ENCODE peak calls at places on chromosomes 16 and 17, in eight cellular contexts. Q is CD8-positive, alpha-beta T cell; U is heart right ventricle; A is psoas muscle; C is CD8-positive, alpha-beta memory T cell; Y is PC-9; T is PC-3; Z is body of pancreas. L is an unnamed sample. For H3K4me1, the result is how much of the 10 kb centered on the place peaks cover.

GRCh38 chr16:87828071-87828971 is 41.0 kb downstream of the SLC7A5 start:
- DNase-seq in Z (peak), C (no peak), A (no peak), Y (no peak), U (no peak), Q (no peak), T (no peak), L (no peak)

GRCh38 chr17:73068322-73069153 is 23.9 kb downstream of the SLC39A11 start:
- DNase-seq in Y (peak), C (no peak), A (no peak), Q (no peak), Z (peak), T (peak), U (no peak), L (no peak)

GRCh38 chr17:879546-879945 is 97.4 kb downstream of the MRM3 start:
- DNase-seq in Z (peak), Q (peak), U (peak), C (peak), Y (peak), A (peak), T (peak), L (peak)

GRCh38 chr17:19508327-19508867 is 25.3 kb upstream of the SLC47A1 start:
- DNase-seq in T (no peak), Y (no peak), U (peak), A (peak), C (peak), Q (peak), Z (peak), L (no peak)

GRCh38 chr17:76139801-76140660 is 1.0 kb downstream of the FOXJ1 start:
- DNase-seq in Q (peak), C (no peak), A (peak), Z (peak), U (no peak), T (no peak), Y (no peak), L (peak)

GRCh38 chr17:40707720-40708119 is 4.2 kb upstream of the KRT24 start:
- DNase-seq in C (no peak), U (peak), A (peak), Y (peak), Z (peak), T (peak), Q (no peak), L (no peak)

GRCh38 chr17:60713619-60714018 is 36.0 kb downstream of the BCAS3 start:
- DNase-seq in Z (no peak), Q (no peak), T (no peak), Y (no peak), C (no peak), U (no peak), A (no peak), L (no peak)

GRCh38 chr16:71883193-71883848 is 661 bp downstream of the ZNF821 start:
- DNase-seq in A (peak), Z (peak), C (peak), Y (peak), U (no peak), T (peak), Q (peak), L (peak)

GRCh38 chr16:82843606-82844271 is 217.0 kb downstream of the CDH13 start:
- DNase-seq in A (no peak), T (no peak), Y (no peak), Q (no peak), C (no peak), Z (no peak), U (no peak), L (no peak)

GRCh38 chr16:85752511-85753420 is 1.9 kb upstream of the C16orf74 start:
- DNase-seq in T (peak), C (no peak), Q (no peak), Z (peak), U (peak), A (no peak), Y (no peak), L (peak)

GRCh38 chr16:89749637-89750036 is 28.3 kb downstream of the ZNF276 start:
- DNase-seq in A (no peak), C (no peak), Y (no peak), U (no peak), Q (no peak), T (no peak), Z (peak), L (no peak)

GRCh38 chr16:67248401-67249177 is at the start of gene SLC9A5:
- DNase-seq in Q (no peak), Z (no peak), Y (no peak), A (peak), U (peak), C (peak), T (no peak), L (no peak)

GRCh38 chr17:27667656-27668487 is 36.9 kb downstream of the LGALS9 start:
- DNase-seq in A (no peak), Z (no peak), Q (no peak), U (no peak), T (no peak), Y (no peak), C (no peak), L (no peak)

GRCh38 chr16:48384305-48384981 is 770 bp downstream of the SIAH1 start:
- DNase-seq in T (peak), A (peak), C (peak), Y (no peak), Q (peak), U (peak), Z (peak), L (peak)

GRCh38 chr17:48123111-48123510 is 15.5 kb downstream of the SNX11 start:
- DNase-seq in Q (no peak), U (no peak), C (no peak), A (no peak), T (no peak), Z (no peak), Y (no peak), L (no peak)

GRCh38 chr16:86578499-86579267 is at the start of gene FOXL1:
- DNase-seq in T (no peak), A (no peak), C (no peak), Q (no peak), U (peak), Y (no peak), Z (no peak), L (no peak)

GRCh38 chr16:11402051-11402744 is 56.9 kb downstream of the RMI2 start:
- DNase-seq in U (peak), A (no peak), T (no peak), C (no peak), Q (no peak), Y (no peak), Z (peak), L (peak)

GRCh38 chr16:53220585-53220984 is 165.8 kb downstream of the CHD9 start:
- DNase-seq in Y (no peak), Z (no peak), A (no peak), C (no peak), Q (no peak), T (no peak), U (no peak), L (no peak)

GRCh38 chr16:19008245-19008644 is 24.5 kb downstream of the TMC7 start:
- DNase-seq in C (no peak), A (no peak), Y (peak), Q (no peak), U (no peak), Z (no peak), T (peak), L (no peak)

GRCh38 chr17:5785343-5785742 is 201.0 kb upstream of the NLRP1 start:
- DNase-seq in Y (no peak), A (no peak), U (no peak), Z (no peak), T (peak), Q (no peak), C (no peak), L (no peak)

GRCh38 chr16:56513972-56514371 is 5.9 kb downstream of the BBS2 start:
- DNase-seq in T (peak), A (no peak), U (no peak), Q (peak), Y (peak), Z (peak), C (peak), L (peak)

GRCh38 chr17:32591428-32591827 is 104.6 kb downstream of the CDK5R1 start:
- DNase-seq in Z (no peak), U (no peak), A (no peak), C (no peak), T (no peak), Q (no peak), Y (no peak), L (no peak)

GRCh38 chr16:29743827-29744531 is 1.8 kb downstream of the C16orf54 start:
- DNase-seq in Q (peak), A (no peak), C (peak), U (no peak), Y (no peak), Z (no peak), T (no peak), L (no peak)

GRCh38 chr17:2937331-2938003 is 125.9 kb downstream of the OR1D5 start:
- DNase-seq in A (no peak), C (no peak), T (no peak), Y (no peak), Q (no peak), U (no peak), Z (no peak), L (no peak)

GRCh38 chr16:11142951-11143740 is 112.9 kb downstream of the SOCS1 start:
- DNase-seq in Z (no peak), Y (no peak), Q (no peak), C (no peak), U (no peak), A (no peak), T (no peak), L (no peak)

GRCh38 chr16:49058382-49058781 is 223.3 kb downstream of the CBLN1 start:
- DNase-seq in Y (no peak), A (no peak), C (no peak), Z (no peak), U (no peak), Q (no peak), T (no peak), L (no peak)

GRCh38 chr17:14070344-14071007 is 1.2 kb downstream of the COX10 start:
- DNase-seq in Z (no peak), A (no peak), T (no peak), Q (no peak), Y (no peak), U (no peak), C (no peak), L (no peak)

GRCh38 chr16:85019659-85020245 is 7.8 kb upstream of the KIAA0513 start:
- DNase-seq in Z (peak), Q (no peak), Y (no peak), U (peak), T (no peak), C (no peak), A (peak), L (peak)

GRCh38 chr16:84881702-84882521 is 62.1 kb downstream of the CRISPLD2 start:
- DNase-seq in Z (peak), T (no peak), U (no peak), Q (no peak), A (peak), Y (peak), C (no peak), L (no peak)

GRCh38 chr17:42519546-42520444 is 16.2 kb upstream of the NAGLU start:
- DNase-seq in A (peak), Q (no peak), Y (peak), Z (peak), T (peak), C (no peak), U (peak), L (peak)

GRCh38 chr16:58198739-58199411 is 969 bp upstream of the CSNK2A2 start:
- DNase-seq in Z (no peak), C (no peak), T (no peak), A (no peak), Q (no peak), Y (no peak), U (no peak), L (no peak)

GRCh38 chr17:60102632-60103047 is 23.9 kb upstream of the HEATR6 start:
- DNase-seq in A (peak), U (peak), Y (peak), T (no peak), Z (peak), Q (peak), C (peak), L (peak)

GRCh38 chr17:73952136-73952497 is 251.4 kb upstream of the RPL38 start:
- DNase-seq in T (no peak), Q (no peak), Y (no peak), Z (no peak), U (no peak), A (no peak), C (no peak), L (no peak)

GRCh38 chr17:36920032-36921000 is 17.0 kb upstream of the LHX1 start:
- DNase-seq in A (no peak), U (no peak), C (no peak), Z (no peak), Q (no peak), T (peak), Y (peak), L (no peak)

GRCh38 chr16:8683640-8684039 is 9.2 kb downstream of the ABAT start:
- DNase-seq in U (no peak), C (no peak), Z (no peak), Y (no peak), A (no peak), T (no peak), Q (no peak), L (no peak)

GRCh38 chr17:76524598-76525512 is 12.7 kb downstream of the CYGB start:
- DNase-seq in Z (peak), T (peak), U (peak), Y (no peak), C (no peak), A (peak), Q (no peak), L (peak)

GRCh38 chr17:75589919-75590303 is 2.3 kb downstream of the MYO15B start:
- DNase-seq in Y (no peak), Z (no peak), T (no peak), A (no peak), U (peak), Q (no peak), C (no peak), L (no peak)

GRCh38 chr16:54446639-54447038 is 160.1 kb upstream of the IRX3 start:
- DNase-seq in C (no peak), Y (peak), T (no peak), Q (no peak), A (peak), Z (no peak), U (peak), L (peak)

DNA sequence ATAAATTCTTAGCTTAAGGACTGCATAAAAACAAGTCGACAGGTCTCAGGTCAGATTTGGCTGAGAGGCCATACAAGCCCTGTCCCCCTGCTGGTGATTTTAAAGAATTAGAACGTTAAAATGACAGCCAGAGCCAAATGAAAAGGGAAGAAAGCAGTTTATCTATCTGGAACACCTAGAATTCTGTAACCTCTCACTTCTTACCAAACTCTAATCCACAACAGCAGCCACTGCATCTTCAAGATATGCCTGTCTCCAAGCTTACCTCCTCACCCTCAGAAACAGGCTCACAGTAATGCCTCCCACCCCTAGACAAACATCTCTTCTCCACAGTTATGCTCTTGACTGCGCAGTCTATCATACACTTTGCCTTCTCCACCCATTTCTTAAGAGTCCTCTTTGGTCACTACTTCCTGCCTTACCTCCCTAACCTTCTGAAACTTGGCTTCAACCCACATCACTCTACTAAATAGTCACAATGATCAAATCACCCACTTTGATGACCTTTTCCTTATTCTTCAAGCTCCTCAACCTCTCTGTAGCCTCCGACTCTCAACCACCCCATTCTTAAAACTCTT is 14.2 kb downstream of the ANKFY1 start:
- DNase-seq in Q (no peak), T (peak), Z (no peak), U (no peak), Y (no peak), C (no peak), A (no peak), L (no peak)
- H3K4me1 ChIP-seq in Q (under half), T (under half), Z (under half), U (under half), Y (under half), C (under half), A (half or more), L (under half)

GRCh38 chr17:63702616-63703015 is 2.7 kb upstream of the LIMD2 start:
- DNase-seq in C (no peak), T (no peak), A (no peak), Z (no peak), Y (no peak), U (no peak), Q (no peak), L (peak)
- H3K4me1 ChIP-seq in C (half or more), T (under half), A (under half), Z (under half), Y (under half), U (under half), Q (half or more), L (under half)

GRCh38 chr17:31224366-31224765 is 72.7 kb downstream of the OMG start:
- DNase-seq in A (no peak), T (no peak), Q (no peak), Y (peak), C (no peak), U (no peak), Z (no peak), L (no peak)

GRCh38 chr17:31226950-31227349 is 70.1 kb downstream of the OMG start:
- DNase-seq in Q (no peak), U (no peak), Y (no peak), C (no peak), T (no peak), A (no peak), Z (no peak), L (no peak)

GRCh38 chr17:31231852-31232251 is 65.2 kb downstream of the OMG start:
- DNase-seq in U (no peak), C (no peak), Z (no peak), A (no peak), Q (no peak), Y (no peak), T (no peak), L (no peak)

GRCh38 chr17:31225831-31226230 is 71.2 kb downstream of the OMG start:
- DNase-seq in Y (no peak), C (no peak), Z (no peak), U (no peak), Q (no peak), T (no peak), A (no peak), L (no peak)

GRCh38 chr17:31226373-31226772 is 70.7 kb downstream of the OMG start:
- DNase-seq in T (no peak), Y (no peak), Z (no peak), Q (no peak), C (no peak), A (no peak), U (no peak), L (no peak)
- H3K4me1 ChIP-seq in T (under half), Y (under half), Z (under half), Q (under half), C (under half), A (under half), U (under half), L (under half)

GRCh38 chr16:75256871-75257343 is 5.5 kb upstream of the BCAR1 start:
- DNase-seq in Q (no peak), Z (peak), C (no peak), U (peak), A (peak), Y (no peak), T (no peak), L (no peak)

GRCh38 chr16:75252049-75252864 is 833 bp upstream of the BCAR1 start:
- DNase-seq in Q (no peak), U (no peak), A (no peak), Z (no peak), Y (no peak), T (no peak), C (no peak), L (peak)

GRCh38 chr16:75256059-75256870 is 4.8 kb upstream of the BCAR1 start:
- DNase-seq in C (no peak), T (no peak), Y (no peak), U (peak), A (peak), Q (no peak), Z (peak), L (no peak)

GRCh38 chr16:75252946-75253911 is 1.8 kb upstream of the BCAR1 start:
- DNase-seq in T (no peak), Q (no peak), Z (peak), Y (no peak), C (no peak), U (peak), A (no peak), L (peak)

GRCh38 chr16:75254359-75254837 is 3.0 kb upstream of the BCAR1 start:
- DNase-seq in C (no peak), Q (no peak), A (peak), T (peak), Z (peak), U (peak), Y (no peak), L (no peak)
- H3K4me1 ChIP-seq in C (under half), Q (under half), A (half or more), T (under half), Z (half or more), U (half or more), Y (under half), L (half or more)